ENCODE peak calls at places on chromosomes 1 and 21, in five cellular contexts. F is ovary, B is WTC11, X is suprapubic skin, R is fibroblast of lung. N is an unnamed sample.

GRCh38 chr1:226674892-226675719 is 64.0 kb downstream of the ITPKB start:
- DNase-seq in R (no peak), B (no peak), X (no peak), F (peak), N (no peak)

GRCh38 chr1:87144546-87144945 is 184.1 kb upstream of the LMO4 start:
- DNase-seq in X (no peak), F (no peak), R (no peak), B (no peak), N (no peak)

GRCh38 chr1:202702088-202702487 is 8.2 kb downstream of the SYT2 start:
- DNase-seq in X (no peak), F (no peak), R (no peak), B (no peak), N (no peak)

GRCh38 chr21:43786423-43787179 is 2.8 kb upstream of the RRP1 start:
- DNase-seq in X (no peak), F (no peak), R (no peak), B (no peak), N (no peak)

GRCh38 chr1:41632788-41633575 is 148.5 kb upstream of the EDN2 start:
- DNase-seq in R (no peak), X (no peak), F (no peak), B (no peak), N (no peak)

GRCh38 chr1:9097947-9098705 is 28.7 kb upstream of the SLC2A5 start:
- DNase-seq in X (no peak), B (no peak), R (no peak), F (peak), N (no peak)

GRCh38 chr1:156435551-156436318 is 64.8 kb downstream of the MEF2D start:
- DNase-seq in R (peak), X (no peak), B (no peak), F (no peak), N (no peak)

GRCh38 chr1:9085306-9085940 is 16.0 kb upstream of the SLC2A5 start:
- DNase-seq in X (no peak), F (no peak), B (no peak), R (peak), N (no peak)

GRCh38 chr1:86970938-86971337 is 56.5 kb downstream of the HS2ST1 start:
- DNase-seq in F (no peak), B (no peak), R (no peak), X (no peak), N (no peak)

GRCh38 chr1:202656951-202657646 is 53.2 kb downstream of the SYT2 start:
- DNase-seq in F (no peak), R (peak), X (no peak), B (peak), N (peak)

GRCh38 chr1:198556969-198557368 is 16.5 kb upstream of the ATP6V1G3 start:
- DNase-seq in F (no peak), B (no peak), X (no peak), R (no peak), N (no peak)

GRCh38 chr1:209614906-209615305 is 31.4 kb downstream of the CAMK1G start:
- DNase-seq in X (no peak), F (no peak), B (no peak), R (no peak), N (no peak)

GRCh38 chr1:245129321-245129720 is 25.5 kb upstream of the KIF26B start:
- DNase-seq in B (no peak), R (no peak), F (no peak), X (peak), N (no peak)

GRCh38 chr1:38815903-38816627 is 43.5 kb downstream of the RRAGC start:
- DNase-seq in B (no peak), R (no peak), X (no peak), F (no peak), N (no peak)

GRCh38 chr1:171433451-171433850 is 51.9 kb upstream of the PRRC2C start:
- DNase-seq in R (peak), F (no peak), X (no peak), B (no peak), N (peak)

GRCh38 chr1:213162338-213162737 is 111.3 kb downstream of the RPS6KC1 start:
- DNase-seq in R (peak), F (no peak), X (no peak), B (no peak), N (peak)

GRCh38 chr1:28737245-28738137 is 751 bp downstream of the YTHDF2 start:
- DNase-seq in F (peak), B (peak), R (peak), X (peak), N (peak)

GRCh38 chr1:226690460-226690982 is 48.6 kb downstream of the ITPKB start:
- DNase-seq in X (no peak), R (no peak), B (no peak), F (no peak), N (peak)

DNA sequence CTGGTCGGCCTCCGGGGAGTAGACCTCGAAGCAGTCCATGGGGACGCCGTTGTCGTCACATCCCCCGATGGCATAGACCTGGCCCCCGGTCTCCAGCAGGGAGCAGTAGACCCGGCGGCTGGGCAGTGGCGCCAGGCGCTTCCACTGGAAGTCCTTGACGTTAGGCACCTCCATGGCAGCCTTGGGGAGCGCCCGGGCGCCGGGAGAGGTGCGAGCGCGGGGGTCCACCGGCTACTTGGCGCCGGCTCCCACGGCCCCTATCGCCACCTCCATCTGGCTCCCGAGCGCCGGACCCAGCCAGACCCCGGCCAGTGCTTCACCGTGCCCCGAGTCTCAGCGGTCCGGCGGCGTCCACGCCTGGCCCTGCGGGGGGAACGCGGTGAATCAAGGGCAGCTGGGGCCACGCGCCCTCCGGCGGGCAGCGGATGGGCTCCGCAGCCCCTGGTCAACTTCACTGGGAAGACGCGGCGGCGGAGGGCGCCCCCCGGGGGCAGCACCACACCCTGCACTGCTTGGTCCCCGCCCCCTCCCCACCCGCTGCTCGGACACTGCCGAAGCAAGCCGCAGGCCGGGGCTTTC is 13.2 kb downstream of the KLHDC8A start:
- DNase-seq in R (no peak), X (no peak), F (peak), B (peak), N (no peak)
- TF ChIP-seq CTCF in R (no peak), X (no peak), F (peak), B (peak), N (no peak)

GRCh38 chr1:206101351-206101750 is 15.8 kb downstream of the AVPR1B start:
- DNase-seq in B (no peak), F (no peak), X (no peak), R (no peak), N (no peak)
- TF ChIP-seq CTCF in B (no peak), F (no peak), X (no peak), R (no peak), N (no peak)

DNA sequence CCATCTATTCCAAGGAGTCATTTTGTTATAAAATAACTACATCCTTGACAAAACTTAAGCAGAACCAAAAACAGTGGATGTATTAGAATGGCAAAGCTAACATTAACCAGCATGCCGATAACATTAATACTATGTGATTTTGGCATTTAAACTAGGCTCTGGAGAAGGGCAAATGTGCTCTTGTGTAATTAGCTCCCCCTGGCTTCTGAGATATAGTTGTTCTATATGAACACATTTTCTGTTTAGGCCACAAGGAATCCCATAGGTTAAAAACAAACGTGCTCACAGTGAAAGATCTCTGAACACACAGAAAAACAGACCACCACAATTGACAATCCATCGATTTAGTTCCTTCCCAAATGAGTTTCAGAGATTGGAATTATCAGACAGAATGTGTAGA is 57.4 kb upstream of the TARS2 start:
- DNase-seq in X (no peak), B (no peak), F (no peak), R (no peak), N (peak)
- TF ChIP-seq CTCF in X (no peak), B (no peak), F (no peak), R (no peak), N (peak)

GRCh38 chr1:186244825-186245224 is 130.2 kb downstream of the TPR start:
- DNase-seq in F (no peak), X (no peak), B (peak), R (no peak), N (peak)
- TF ChIP-seq CTCF in F (no peak), X (no peak), B (peak), R (no peak), N (no peak)

GRCh38 chr1:67923074-67923473 is 89.8 kb upstream of the GNG12 start:
- DNase-seq in B (no peak), F (no peak), X (no peak), R (no peak), N (no peak)

GRCh38 chr1:67918067-67918466 is 84.8 kb upstream of the GNG12 start:
- DNase-seq in X (no peak), F (no peak), B (no peak), R (no peak), N (no peak)

GRCh38 chr1:67921725-67922489 is 88.6 kb upstream of the GNG12 start:
- DNase-seq in F (no peak), X (no peak), R (no peak), B (no peak), N (peak)

GRCh38 chr1:67916439-67916886 is 83.2 kb upstream of the GNG12 start:
- DNase-seq in X (no peak), B (no peak), R (no peak), F (no peak), N (no peak)

GRCh38 chr1:67919714-67920113 is 86.4 kb upstream of the GNG12 start:
- DNase-seq in B (no peak), F (no peak), R (no peak), X (no peak), N (no peak)
- TF ChIP-seq CTCF in B (no peak), F (no peak), R (no peak), X (no peak), N (no peak)

GRCh38 chr1:33094486-33094885 is 13.5 kb downstream of the AZIN2 start:
- DNase-seq in B (no peak), X (no peak), R (no peak), F (no peak), N (no peak)

GRCh38 chr1:33094971-33095604 is 14.1 kb downstream of the AZIN2 start:
- DNase-seq in F (peak), R (peak), X (no peak), B (peak), N (peak)

GRCh38 chr1:33096358-33097005 is 15.5 kb downstream of the AZIN2 start:
- DNase-seq in B (no peak), F (peak), X (no peak), R (peak), N (no peak)

GRCh38 chr1:33092438-33092837 is 11.5 kb downstream of the AZIN2 start:
- DNase-seq in X (no peak), B (no peak), F (no peak), R (no peak), N (no peak)

DNA sequence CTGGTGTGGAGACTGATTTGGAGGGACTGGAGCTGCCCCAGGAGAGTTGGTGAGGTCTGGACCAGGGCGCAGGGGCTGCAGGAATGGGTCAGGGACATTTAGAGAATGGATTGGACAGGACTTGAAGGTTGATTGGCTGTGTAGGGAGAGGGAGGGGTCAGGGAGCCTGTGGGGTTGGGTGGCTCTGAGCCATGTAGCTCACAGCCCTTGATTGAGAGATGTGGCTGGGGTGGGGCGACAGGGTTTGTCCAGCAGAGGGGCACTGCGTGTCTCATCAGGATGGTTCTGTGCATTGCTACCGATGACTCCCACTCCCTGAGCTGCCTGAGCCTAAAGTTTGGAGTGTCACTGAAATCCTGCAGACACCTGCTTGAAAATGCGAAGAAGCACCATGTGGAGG is 12.1 kb downstream of the AZIN2 start:
- DNase-seq in R (no peak), B (peak), X (no peak), F (no peak), N (no peak)
- TF ChIP-seq CTCF in R (no peak), B (no peak), X (no peak), F (no peak), N (no peak)

DNA sequence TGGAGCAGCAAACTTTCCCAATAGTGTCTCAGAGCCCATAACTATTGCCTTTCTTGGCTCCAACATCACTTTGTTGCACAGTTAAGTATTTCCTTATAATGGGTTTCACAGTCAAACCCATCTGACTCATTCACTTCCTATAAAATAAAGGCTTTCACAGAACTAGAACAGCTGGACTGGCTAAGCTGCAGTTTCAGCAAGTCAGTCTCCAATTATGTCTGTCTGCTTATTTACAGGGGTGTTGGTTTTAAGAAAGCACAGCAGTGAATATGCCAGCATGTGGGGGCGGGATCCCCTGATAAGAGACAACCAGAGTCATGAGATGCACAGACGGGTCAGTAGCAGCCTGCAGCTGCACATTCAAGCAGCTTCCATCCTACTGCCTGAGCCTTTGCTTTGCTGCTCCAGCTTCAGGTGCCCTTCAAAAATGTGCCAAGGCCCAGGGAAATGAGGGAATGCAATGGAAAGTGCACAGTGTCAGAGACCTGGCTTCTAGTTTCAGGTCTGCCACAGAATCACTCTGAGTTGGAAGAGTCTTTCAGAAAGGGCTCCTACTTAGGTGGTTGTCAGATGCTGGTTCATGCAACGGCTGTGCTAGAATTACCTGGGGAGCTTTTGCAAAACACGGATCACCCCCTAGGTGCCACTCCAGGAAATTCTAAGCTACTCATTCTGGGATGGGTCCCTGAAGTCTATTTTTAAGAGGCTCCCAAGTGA is 24.8 kb downstream of the RNF19B start:
- DNase-seq in B (no peak), X (no peak), R (peak), F (peak), N (peak)
- TF ChIP-seq CTCF in B (no peak), X (no peak), R (no peak), F (no peak), N (no peak)

GRCh38 chr1:42736152-42736551 is 3.9 kb downstream of the CLDN19 start:
- DNase-seq in B (peak), R (no peak), X (peak), F (no peak), N (peak)
- TF ChIP-seq CTCF in B (no peak), R (no peak), X (no peak), F (no peak), N (peak)

DNA sequence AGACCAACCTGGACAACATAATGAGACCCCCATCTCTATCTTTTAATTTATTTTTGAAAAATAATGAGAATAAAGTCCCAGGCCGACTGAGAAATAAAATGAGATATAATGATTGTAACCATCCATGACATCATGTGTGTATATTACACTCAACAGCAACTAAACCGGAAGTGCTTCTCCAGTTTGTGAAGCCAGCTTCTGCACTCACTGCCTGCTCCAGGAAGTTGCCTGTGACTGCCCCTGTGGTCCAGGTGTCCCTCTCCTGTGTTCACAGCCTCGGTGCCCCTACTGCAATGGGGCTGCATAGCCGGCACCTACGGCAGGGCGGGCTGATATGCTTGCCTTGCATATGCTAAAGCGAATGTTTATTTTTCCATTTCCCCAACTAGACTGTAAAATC is 68.3 kb downstream of the SSBP3 start:
- DNase-seq in X (no peak), R (no peak), B (no peak), F (no peak), N (no peak)
- TF ChIP-seq CTCF in X (no peak), R (no peak), B (no peak), F (no peak), N (no peak)